ENCODE peak calls at places on chromosomes 5 and 9, in four cellular contexts. S, J, B and I are unnamed samples.

GRCh38 chr5:104952876-104953275 is 1390.3 kb upstream of the NUDT12 start:
- DNase-seq in B (no peak), S (no peak), J (no peak), I (no peak)

GRCh38 chr5:77170-77501 is 14.8 kb upstream of the PLEKHG4B start:
- DNase-seq in S (no peak), J (no peak), B (no peak), I (no peak)

GRCh38 chr5:80860934-80861613 is 99.1 kb upstream of the RASGRF2 start:
- DNase-seq in S (no peak), B (no peak), J (no peak), I (no peak)

GRCh38 chr9:113675475-113675941 is 200.6 kb upstream of the ZNF618 start:
- DNase-seq in S (no peak), B (no peak), J (no peak), I (peak)

GRCh38 chr5:143352691-143353090 is 50.8 kb downstream of the NR3C1 start:
- DNase-seq in S (no peak), B (no peak), J (no peak), I (no peak)

GRCh38 chr5:61771062-61771461 is 439.0 kb downstream of the ZSWIM6 start:
- DNase-seq in S (no peak), B (no peak), J (no peak), I (no peak)

GRCh38 chr5:95617057-95617456 is 2.8 kb upstream of the GPR150 start:
- DNase-seq in B (no peak), S (no peak), J (no peak), I (peak)

GRCh38 chr9:131473891-131474290 is 28.8 kb upstream of the POMT1 start:
- DNase-seq in B (no peak), S (no peak), J (no peak), I (no peak)

GRCh38 chr5:150560401-150561191 is 52.7 kb downstream of the NDST1 start:
- DNase-seq in J (peak), B (peak), S (peak), I (peak)

GRCh38 chr5:136014976-136015375 is 13.8 kb upstream of the TGFBI start:
- DNase-seq in J (no peak), B (no peak), S (no peak), I (no peak)

GRCh38 chr5:136018814-136019777 is 9.7 kb upstream of the TGFBI start:
- DNase-seq in S (no peak), J (no peak), B (no peak), I (no peak)

GRCh38 chr5:136020001-136020382 is 8.8 kb upstream of the TGFBI start:
- DNase-seq in S (no peak), J (no peak), B (no peak), I (no peak)

GRCh38 chr5:136015966-136016365 is 12.8 kb upstream of the TGFBI start:
- DNase-seq in S (no peak), J (no peak), B (no peak), I (no peak)

GRCh38 chr5:136016945-136017530 is 11.8 kb upstream of the TGFBI start:
- DNase-seq in B (no peak), S (peak), J (no peak), I (peak)
- TF ChIP-seq JUN in B (no peak), S (peak), J (no peak), I (no peak)

DNA sequence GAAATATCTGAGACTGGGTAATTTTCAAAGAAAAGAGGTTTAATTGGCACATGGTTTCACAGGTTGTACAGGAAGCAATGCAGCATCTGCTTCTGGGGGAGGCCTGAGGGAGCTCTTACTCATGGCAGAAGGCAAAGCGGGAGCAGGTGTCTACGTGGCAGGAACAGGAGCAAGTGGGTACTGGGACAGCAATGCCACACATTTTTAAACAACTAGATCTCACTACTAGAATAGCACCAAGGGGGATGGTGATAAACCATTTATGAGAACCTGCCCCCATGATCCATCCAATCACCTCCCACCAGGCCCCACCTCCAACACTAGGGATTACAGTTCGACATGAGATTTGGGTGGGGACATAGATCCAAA is 47.6 kb upstream of the HOMER1 start:
- DNase-seq in J (no peak), B (no peak), S (no peak), I (no peak)
- TF ChIP-seq JUN in J (no peak), B (no peak), S (no peak), I (no peak)

GRCh38 chr5:43396762-43397304 is 15.4 kb downstream of the CCL28 start:
- DNase-seq in J (no peak), B (peak), S (no peak), I (peak)
- TF ChIP-seq JUN in J (no peak), B (peak), S (no peak), I (no peak)

GRCh38 chr9:94086961-94087360 is 2.7 kb downstream of the PTPDC1 start:
- DNase-seq in B (no peak), J (no peak), S (no peak), I (no peak)

GRCh38 chr9:94083384-94083783 is 880 bp upstream of the PTPDC1 start:
- DNase-seq in B (no peak), J (no peak), S (no peak), I (no peak)

GRCh38 chr9:94084314-94084713 is at the start of gene PTPDC1:
- DNase-seq in S (no peak), B (peak), J (peak), I (peak)

GRCh38 chr9:94085062-94085639 is 887 bp downstream of the PTPDC1 start:
- DNase-seq in S (no peak), J (peak), B (peak), I (no peak)

DNA sequence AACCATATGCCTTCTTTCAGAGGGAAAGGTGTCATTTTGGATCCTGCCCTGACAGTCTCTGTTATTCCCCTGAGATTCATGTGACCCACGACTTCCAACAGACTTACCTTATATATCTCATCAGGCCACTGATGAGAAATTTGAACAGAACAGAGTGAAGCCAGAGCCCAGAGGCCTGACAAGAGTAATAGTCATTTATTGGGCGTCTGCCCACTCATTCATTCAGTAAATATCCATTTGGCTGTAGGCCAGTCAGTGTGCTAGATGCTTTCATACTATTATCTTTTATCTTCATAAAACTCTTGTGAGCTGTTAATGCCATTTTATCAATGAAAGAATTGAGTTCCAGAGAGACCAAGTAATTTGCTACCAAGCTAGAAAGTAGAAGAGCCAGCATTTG is 2.2 kb downstream of the PTPDC1 start:
- DNase-seq in J (no peak), S (no peak), B (no peak), I (peak)
- TF ChIP-seq JUN in J (no peak), S (no peak), B (no peak), I (no peak)

DNA sequence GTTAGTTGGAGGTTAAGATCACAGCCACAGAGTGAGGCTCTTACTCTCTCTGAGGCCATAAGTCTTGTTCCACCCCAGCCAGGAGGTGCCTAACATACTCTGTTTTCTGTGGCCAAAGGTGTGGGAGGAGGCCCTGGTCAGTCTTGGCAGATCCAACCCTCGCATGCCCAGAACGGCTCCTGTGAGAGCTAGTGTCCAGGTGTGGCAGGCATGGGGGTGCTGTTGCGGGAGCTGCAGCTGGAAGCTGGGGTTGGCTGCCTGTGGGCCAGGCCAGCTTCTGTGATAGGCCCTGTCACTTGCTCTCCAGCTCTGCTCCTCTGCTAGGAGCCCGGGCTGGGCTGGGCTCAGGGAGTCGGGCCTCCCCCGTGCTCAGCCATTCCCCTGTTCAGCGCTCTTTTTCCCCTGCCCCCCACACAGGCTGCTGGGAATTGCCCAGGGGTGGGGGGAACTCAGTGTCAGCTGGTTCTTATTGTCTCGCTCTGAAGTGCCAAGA is 31.6 kb downstream of the IER5L start:
- DNase-seq in J (no peak), S (no peak), B (no peak), I (peak)
- TF ChIP-seq JUN in J (no peak), S (no peak), B (no peak), I (no peak)

DNA sequence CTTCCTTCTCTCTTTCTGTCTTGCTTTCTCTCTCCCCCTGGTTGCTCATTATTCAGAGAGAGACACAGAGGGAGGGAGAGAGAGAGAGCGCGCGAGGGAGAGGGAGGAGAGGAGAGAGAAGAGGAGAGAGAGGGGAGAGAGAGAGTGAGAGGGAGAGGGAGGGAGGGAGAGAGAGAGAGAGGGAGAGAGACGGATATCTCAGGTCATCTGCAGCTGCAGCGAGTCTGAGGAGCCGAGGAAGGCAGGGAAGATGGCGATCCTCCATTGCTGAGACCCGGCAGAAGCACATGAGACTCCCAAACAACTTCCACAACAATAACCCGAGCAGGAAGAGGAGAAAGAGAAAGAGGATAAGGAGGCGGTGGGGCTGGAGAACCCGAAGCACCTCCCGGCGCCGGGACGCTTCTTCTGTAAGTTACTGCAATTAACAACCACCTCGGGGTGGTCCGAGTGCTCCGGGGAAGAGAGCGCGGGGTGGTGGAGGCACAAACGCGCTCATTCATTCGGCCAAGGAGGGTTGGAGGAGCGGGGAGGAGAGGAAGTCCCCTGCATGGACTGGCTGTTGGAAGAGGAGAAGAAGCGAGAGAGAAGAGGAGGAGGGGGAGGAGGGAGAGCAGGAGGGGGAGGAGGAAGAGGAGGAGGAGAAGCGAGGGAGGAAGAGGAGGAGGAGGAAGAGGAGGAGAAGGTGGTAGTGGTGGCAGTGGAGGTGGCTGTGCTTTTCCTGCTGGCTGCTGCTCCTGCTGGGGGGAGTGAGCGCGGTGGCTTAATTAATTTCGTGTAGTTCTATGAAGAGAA is at the start of gene ZNF462:
- DNase-seq in J (no peak), B (peak), S (peak), I (peak)
- TF ChIP-seq JUN in J (no peak), B (no peak), S (peak), I (no peak)

GRCh38 chr9:90107021-90107771 is 502.4 kb downstream of the GADD45G start:
- DNase-seq in J (no peak), B (no peak), S (peak), I (no peak)
- TF ChIP-seq JUN in J (no peak), B (no peak), S (no peak), I (no peak)